ENCODE peak calls at places on chromosomes 6 and 20, in eight cellular contexts. One of them, this sample, is unnamed.

GRCh38 chr6:148868901-148869300 is 122.1 kb downstream of the UST start:
- DNase-seq in breast epithelium: no peak
- DNase-seq in HL-60: no peak
- DNase-seq in ovary: no peak
- DNase-seq in CD8-positive, alpha-beta T cell: no peak
- DNase-seq in fibroblast of pulmonary artery: no peak
- DNase-seq in fibroblast of lung: peak; percentile 67
- DNase-seq in fibroblast of the aortic adventitia: peak; percentile 39
- DNase-seq in this sample: no peak

GRCh38 chr6:33758807-33759206 is 12.1 kb upstream of the IP6K3 start:
- DNase-seq in breast epithelium: no peak
- DNase-seq in HL-60: no peak
- DNase-seq in ovary: no peak
- DNase-seq in CD8-positive, alpha-beta T cell: no peak
- DNase-seq in fibroblast of pulmonary artery: no peak
- DNase-seq in fibroblast of lung: no peak
- DNase-seq in fibroblast of the aortic adventitia: no peak
- DNase-seq in this sample: no peak

GRCh38 chr6:93182933-93183479 is 236.4 kb downstream of the EPHA7 start:
- DNase-seq in breast epithelium: no peak
- DNase-seq in HL-60: no peak
- DNase-seq in ovary: no peak
- DNase-seq in CD8-positive, alpha-beta T cell: no peak
- DNase-seq in fibroblast of pulmonary artery: no peak
- DNase-seq in fibroblast of lung: no peak
- DNase-seq in fibroblast of the aortic adventitia: no peak
- DNase-seq in this sample: no peak

GRCh38 chr6:127458817-127459216 is 372 bp downstream of the KIAA0408 start:
- DNase-seq in breast epithelium: no peak
- DNase-seq in HL-60: no peak
- DNase-seq in ovary: peak; percentile 66
- DNase-seq in CD8-positive, alpha-beta T cell: no peak
- DNase-seq in fibroblast of pulmonary artery: peak; percentile 83
- DNase-seq in fibroblast of lung: peak; percentile 38
- DNase-seq in fibroblast of the aortic adventitia: peak; percentile 73
- DNase-seq in this sample: no peak

GRCh38 chr6:21914121-21914973 is 320.8 kb downstream of the SOX4 start:
- DNase-seq in breast epithelium: peak; percentile 44
- DNase-seq in HL-60: no peak
- DNase-seq in ovary: peak; percentile 37
- DNase-seq in CD8-positive, alpha-beta T cell: peak; percentile 15
- DNase-seq in fibroblast of pulmonary artery: peak; percentile 39
- DNase-seq in fibroblast of lung: peak; percentile 52
- DNase-seq in fibroblast of the aortic adventitia: peak; percentile 76
- DNase-seq in this sample: no peak

GRCh38 chr20:9535457-9535856 is 21.1 kb downstream of the LAMP5 start:
- DNase-seq in breast epithelium: no peak
- DNase-seq in HL-60: no peak
- DNase-seq in ovary: no peak
- DNase-seq in CD8-positive, alpha-beta T cell: no peak
- DNase-seq in fibroblast of pulmonary artery: no peak
- DNase-seq in fibroblast of lung: no peak
- DNase-seq in fibroblast of the aortic adventitia: no peak
- DNase-seq in this sample: no peak

GRCh38 chr6:18096423-18096822 is 26.1 kb downstream of the NHLRC1 start:
- DNase-seq in breast epithelium: no peak
- DNase-seq in HL-60: no peak
- DNase-seq in ovary: no peak
- DNase-seq in CD8-positive, alpha-beta T cell: no peak
- DNase-seq in fibroblast of pulmonary artery: no peak
- DNase-seq in fibroblast of lung: no peak
- DNase-seq in fibroblast of the aortic adventitia: no peak
- DNase-seq in this sample: no peak

GRCh38 chr6:20747996-20748395 is 213.7 kb downstream of the CDKAL1 start:
- DNase-seq in breast epithelium: no peak
- DNase-seq in HL-60: no peak
- DNase-seq in ovary: no peak
- DNase-seq in CD8-positive, alpha-beta T cell: no peak
- DNase-seq in fibroblast of pulmonary artery: no peak
- DNase-seq in fibroblast of lung: peak; percentile 9
- DNase-seq in fibroblast of the aortic adventitia: no peak
- DNase-seq in this sample: peak; percentile 43

GRCh38 chr6:99349620-99350141 is at the start of gene FAXC:
- DNase-seq in breast epithelium: peak; percentile 33
- DNase-seq in HL-60: no peak
- DNase-seq in ovary: peak; percentile 22
- DNase-seq in CD8-positive, alpha-beta T cell: no peak
- DNase-seq in fibroblast of pulmonary artery: peak; percentile 13
- DNase-seq in fibroblast of lung: peak; percentile 50
- DNase-seq in fibroblast of the aortic adventitia: no peak
- DNase-seq in this sample: no peak

GRCh38 chr6:15620616-15621015 is 42.2 kb downstream of the DTNBP1 start:
- DNase-seq in breast epithelium: no peak
- DNase-seq in HL-60: no peak
- DNase-seq in ovary: no peak
- DNase-seq in CD8-positive, alpha-beta T cell: no peak
- DNase-seq in fibroblast of pulmonary artery: no peak
- DNase-seq in fibroblast of lung: no peak
- DNase-seq in fibroblast of the aortic adventitia: no peak
- DNase-seq in this sample: no peak

GRCh38 chr20:61933481-61933950 is 132.2 kb downstream of the TAF4 start:
- DNase-seq in breast epithelium: no peak
- DNase-seq in HL-60: no peak
- DNase-seq in ovary: no peak
- DNase-seq in CD8-positive, alpha-beta T cell: no peak
- DNase-seq in fibroblast of pulmonary artery: no peak
- DNase-seq in fibroblast of lung: no peak
- DNase-seq in fibroblast of the aortic adventitia: no peak
- DNase-seq in this sample: no peak

GRCh38 chr6:80217799-80218198 is 111.3 kb downstream of the BCKDHB start:
- DNase-seq in breast epithelium: no peak
- DNase-seq in HL-60: no peak
- DNase-seq in ovary: no peak
- DNase-seq in CD8-positive, alpha-beta T cell: no peak
- DNase-seq in fibroblast of pulmonary artery: no peak
- DNase-seq in fibroblast of lung: no peak
- DNase-seq in fibroblast of the aortic adventitia: peak; percentile 4
- DNase-seq in this sample: no peak

GRCh38 chr6:2305951-2306350 is 60.5 kb upstream of the GMDS start:
- DNase-seq in breast epithelium: no peak
- DNase-seq in HL-60: no peak
- DNase-seq in ovary: no peak
- DNase-seq in CD8-positive, alpha-beta T cell: no peak
- DNase-seq in fibroblast of pulmonary artery: no peak
- DNase-seq in fibroblast of lung: no peak
- DNase-seq in fibroblast of the aortic adventitia: no peak
- DNase-seq in this sample: no peak

GRCh38 chr6:105726902-105727655 is 324.2 kb upstream of the PREP start:
- DNase-seq in breast epithelium: peak; percentile 24
- DNase-seq in HL-60: no peak
- DNase-seq in ovary: no peak
- DNase-seq in CD8-positive, alpha-beta T cell: no peak
- DNase-seq in fibroblast of pulmonary artery: no peak
- DNase-seq in fibroblast of lung: no peak
- DNase-seq in fibroblast of the aortic adventitia: peak; percentile 40
- DNase-seq in this sample: no peak

GRCh38 chr6:12528581-12529363 is 187.8 kb upstream of the PHACTR1 start:
- DNase-seq in breast epithelium: no peak
- DNase-seq in HL-60: no peak
- DNase-seq in ovary: no peak
- DNase-seq in CD8-positive, alpha-beta T cell: no peak
- DNase-seq in fibroblast of pulmonary artery: no peak
- DNase-seq in fibroblast of lung: no peak
- DNase-seq in fibroblast of the aortic adventitia: peak; percentile 62
- DNase-seq in this sample: no peak

GRCh38 chr20:49608752-49609670 is 41.1 kb upstream of the PTGIS start:
- DNase-seq in breast epithelium: no peak
- DNase-seq in HL-60: peak; percentile 68
- DNase-seq in ovary: peak; percentile 75
- DNase-seq in CD8-positive, alpha-beta T cell: peak; percentile 77
- DNase-seq in fibroblast of pulmonary artery: peak; percentile 60
- DNase-seq in fibroblast of lung: peak; percentile 29
- DNase-seq in fibroblast of the aortic adventitia: peak; percentile 59
- DNase-seq in this sample: no peak

GRCh38 chr20:44208165-44208564 is 2.4 kb downstream of the OSER1 start:
- DNase-seq in breast epithelium: no peak
- DNase-seq in HL-60: no peak
- DNase-seq in ovary: no peak
- DNase-seq in CD8-positive, alpha-beta T cell: no peak
- DNase-seq in fibroblast of pulmonary artery: no peak
- DNase-seq in fibroblast of lung: no peak
- DNase-seq in fibroblast of the aortic adventitia: no peak
- DNase-seq in this sample: no peak

GRCh38 chr20:44204832-44205215 is 5.7 kb downstream of the OSER1 start:
- DNase-seq in breast epithelium: no peak
- DNase-seq in HL-60: no peak
- DNase-seq in ovary: no peak
- DNase-seq in CD8-positive, alpha-beta T cell: no peak
- DNase-seq in fibroblast of pulmonary artery: no peak
- DNase-seq in fibroblast of lung: no peak
- DNase-seq in fibroblast of the aortic adventitia: no peak
- DNase-seq in this sample: no peak

GRCh38 chr20:44208770-44209169 is 1.8 kb downstream of the OSER1 start:
- DNase-seq in breast epithelium: no peak
- DNase-seq in HL-60: no peak
- DNase-seq in ovary: no peak
- DNase-seq in CD8-positive, alpha-beta T cell: no peak
- DNase-seq in fibroblast of pulmonary artery: no peak
- DNase-seq in fibroblast of lung: peak; percentile 46
- DNase-seq in fibroblast of the aortic adventitia: peak; percentile 42
- DNase-seq in this sample: peak; percentile 3

GRCh38 chr20:44206132-44206531 is 4.4 kb downstream of the OSER1 start:
- DNase-seq in breast epithelium: no peak
- DNase-seq in HL-60: no peak
- DNase-seq in ovary: no peak
- DNase-seq in CD8-positive, alpha-beta T cell: no peak
- DNase-seq in fibroblast of pulmonary artery: no peak
- DNase-seq in fibroblast of lung: no peak
- DNase-seq in fibroblast of the aortic adventitia: no peak
- DNase-seq in this sample: no peak

DNA sequence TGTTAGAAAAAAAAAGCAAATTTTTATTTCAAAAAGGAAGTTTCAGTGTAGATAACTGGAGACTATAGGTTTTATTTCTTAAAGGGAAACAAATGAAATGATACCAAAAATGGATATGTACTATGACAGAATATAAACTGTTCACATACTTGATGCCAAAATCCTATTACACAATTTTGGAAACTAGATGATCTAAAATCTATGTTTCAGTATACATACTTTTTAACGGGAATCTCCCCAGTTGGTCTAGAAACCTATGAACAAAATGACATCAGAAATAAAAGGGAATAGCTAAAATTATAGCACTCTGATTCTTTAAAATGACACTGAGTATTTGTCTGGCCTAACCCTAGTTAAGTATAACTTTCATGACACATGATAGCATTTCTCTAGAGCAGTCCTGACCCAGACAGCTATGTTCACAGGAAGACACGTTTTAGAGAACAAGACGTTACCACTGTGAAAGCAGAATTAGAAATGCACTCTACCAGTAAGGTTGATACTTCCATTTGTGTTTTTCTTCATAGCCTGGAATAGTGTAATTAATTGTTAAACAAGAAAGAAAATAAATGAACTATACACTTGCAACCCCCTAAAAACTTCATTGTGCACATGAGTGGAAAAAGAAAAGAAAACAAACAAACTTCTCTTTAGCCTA is 3.4 kb downstream of the OSER1 start:
- DNase-seq in breast epithelium: no peak
- DNase-seq in HL-60: no peak
- DNase-seq in ovary: no peak
- DNase-seq in CD8-positive, alpha-beta T cell: no peak
- DNase-seq in fibroblast of pulmonary artery: no peak
- DNase-seq in fibroblast of lung: no peak
- DNase-seq in fibroblast of the aortic adventitia: peak; percentile 24
- DNase-seq in this sample: no peak
- H3K4me3 ChIP-seq in breast epithelium: no peak overlapping the region
- H3K4me3 ChIP-seq in HL-60: no peak overlapping the region
- H3K4me3 ChIP-seq in ovary: no peak overlapping the region
- H3K4me3 ChIP-seq in CD8-positive, alpha-beta T cell: no peak overlapping the region
- H3K4me3 ChIP-seq in fibroblast of pulmonary artery: no peak overlapping the region
- H3K4me3 ChIP-seq in fibroblast of lung: no peak overlapping the region
- H3K4me3 ChIP-seq in fibroblast of the aortic adventitia: no peak overlapping the region
- H3K4me3 ChIP-seq in this sample: no peak overlapping the region

GRCh38 chr20:37253087-37253486 is 8.5 kb downstream of the GHRH start:
- DNase-seq in breast epithelium: no peak
- DNase-seq in HL-60: no peak
- DNase-seq in ovary: no peak
- DNase-seq in CD8-positive, alpha-beta T cell: no peak
- DNase-seq in fibroblast of pulmonary artery: no peak
- DNase-seq in fibroblast of lung: no peak
- DNase-seq in fibroblast of the aortic adventitia: no peak
- DNase-seq in this sample: no peak
- TF ChIP-seq CTCF in breast epithelium: no peak
- TF ChIP-seq CTCF in HL-60: no peak
- TF ChIP-seq CTCF in ovary: no peak
- TF ChIP-seq CTCF in CD8-positive, alpha-beta T cell: no peak
- TF ChIP-seq CTCF in fibroblast of pulmonary artery: no peak
- TF ChIP-seq CTCF in fibroblast of lung: no peak
- TF ChIP-seq CTCF in fibroblast of the aortic adventitia: no peak
- TF ChIP-seq CTCF in this sample: no peak

GRCh38 chr20:64056889-64057627 is 5.9 kb upstream of the TCEA2 start:
- DNase-seq in breast epithelium: no peak
- DNase-seq in HL-60: no peak
- DNase-seq in ovary: no peak
- DNase-seq in CD8-positive, alpha-beta T cell: no peak
- DNase-seq in fibroblast of pulmonary artery: no peak
- DNase-seq in fibroblast of lung: no peak
- DNase-seq in fibroblast of the aortic adventitia: no peak
- DNase-seq in this sample: no peak
- H3K4me3 ChIP-seq in breast epithelium: peak overlapping the region; percentile 16
- H3K4me3 ChIP-seq in HL-60: no peak overlapping the region
- H3K4me3 ChIP-seq in ovary: no peak overlapping the region
- H3K4me3 ChIP-seq in CD8-positive, alpha-beta T cell: peak overlapping the region; percentile 29
- H3K4me3 ChIP-seq in fibroblast of pulmonary artery: no peak overlapping the region
- H3K4me3 ChIP-seq in fibroblast of lung: no peak overlapping the region
- H3K4me3 ChIP-seq in fibroblast of the aortic adventitia: no peak overlapping the region
- H3K4me3 ChIP-seq in this sample: no peak overlapping the region

GRCh38 chr6:166456360-166457156 is 73.8 kb upstream of the MPC1 start:
- DNase-seq in breast epithelium: no peak
- DNase-seq in HL-60: no peak
- DNase-seq in ovary: no peak
- DNase-seq in CD8-positive, alpha-beta T cell: peak; percentile 27
- DNase-seq in fibroblast of pulmonary artery: peak; percentile 47
- DNase-seq in fibroblast of lung: peak; percentile 51
- DNase-seq in fibroblast of the aortic adventitia: peak; percentile 59
- DNase-seq in this sample: peak; percentile 39
- TF ChIP-seq CTCF in breast epithelium: no peak
- TF ChIP-seq CTCF in HL-60: no peak
- TF ChIP-seq CTCF in ovary: no peak
- TF ChIP-seq CTCF in CD8-positive, alpha-beta T cell: no peak
- TF ChIP-seq CTCF in fibroblast of pulmonary artery: peak; percentile 22
- TF ChIP-seq CTCF in fibroblast of lung: no peak
- TF ChIP-seq CTCF in fibroblast of the aortic adventitia: peak; percentile 34
- TF ChIP-seq CTCF in this sample: peak; percentile 51